ENCODE peak calls at places on chromosomes 11 and 22, in five cellular contexts. One of them, this sample, is unnamed.

GRCh38 chr22:41070665-41071331 is 21.6 kb upstream of the EP300 start:
- DNase-seq in HepG2: no peak
- DNase-seq in H1: no peak
- DNase-seq in K562: no peak
- DNase-seq in GM12878: no peak
- DNase-seq in this sample: no peak

GRCh38 chr22:30985561-30986208 is 16.6 kb downstream of the TUG1 start:
- DNase-seq in HepG2: peak; percentile 60
- DNase-seq in H1: no peak
- DNase-seq in K562: no peak
- DNase-seq in GM12878: no peak
- DNase-seq in this sample: no peak

GRCh38 chr11:70111269-70112016 is 33.3 kb downstream of the ANO1 start:
- DNase-seq in HepG2: peak; percentile 5
- DNase-seq in H1: no peak
- DNase-seq in K562: peak; percentile 83
- DNase-seq in GM12878: no peak
- DNase-seq in this sample: no peak

GRCh38 chr11:36411202-36411640 is 98.9 kb downstream of the TRAF6 start:
- DNase-seq in HepG2: no peak
- DNase-seq in H1: no peak
- DNase-seq in K562: no peak
- DNase-seq in GM12878: peak; percentile 31
- DNase-seq in this sample: no peak

GRCh38 chr22:47127441-47127871 is 365.0 kb downstream of the TBC1D22A start:
- DNase-seq in HepG2: no peak
- DNase-seq in H1: no peak
- DNase-seq in K562: no peak
- DNase-seq in GM12878: no peak
- DNase-seq in this sample: no peak

GRCh38 chr11:62546937-62547625 is 475 bp upstream of the AHNAK start:
- DNase-seq in HepG2: no peak
- DNase-seq in H1: no peak
- DNase-seq in K562: no peak
- DNase-seq in GM12878: no peak
- DNase-seq in this sample: no peak

GRCh38 chr11:16788141-16789060 is 50.0 kb downstream of the C11orf58 start:
- DNase-seq in HepG2: peak; percentile 49
- DNase-seq in H1: peak; percentile 70
- DNase-seq in K562: peak; percentile 82
- DNase-seq in GM12878: no peak
- DNase-seq in this sample: peak; percentile 75

GRCh38 chr22:46025973-46026906 is 49.3 kb upstream of the WNT7B start:
- DNase-seq in HepG2: no peak
- DNase-seq in H1: no peak
- DNase-seq in K562: no peak
- DNase-seq in GM12878: no peak
- DNase-seq in this sample: no peak

GRCh38 chr22:26021516-26021915 is 147.7 kb upstream of the SEZ6L start:
- DNase-seq in HepG2: no peak
- DNase-seq in H1: no peak
- DNase-seq in K562: no peak
- DNase-seq in GM12878: no peak
- DNase-seq in this sample: no peak

GRCh38 chr11:126739499-126740145 is 260.9 kb downstream of the KIRREL3 start:
- DNase-seq in HepG2: no peak
- DNase-seq in H1: no peak
- DNase-seq in K562: no peak
- DNase-seq in GM12878: no peak
- DNase-seq in this sample: no peak

GRCh38 chr11:123434262-123434661 is 4.2 kb downstream of the GRAMD1B start:
- DNase-seq in HepG2: no peak
- DNase-seq in H1: no peak
- DNase-seq in K562: peak; percentile 44
- DNase-seq in GM12878: no peak
- DNase-seq in this sample: peak; percentile 43

GRCh38 chr11:84345597-84345996 is 1059.4 kb upstream of the CCDC90B start:
- DNase-seq in HepG2: no peak
- DNase-seq in H1: no peak
- DNase-seq in K562: no peak
- DNase-seq in GM12878: no peak
- DNase-seq in this sample: no peak

GRCh38 chr11:133291672-133292265 is 240.5 kb downstream of the OPCML start:
- DNase-seq in HepG2: no peak
- DNase-seq in H1: no peak
- DNase-seq in K562: no peak
- DNase-seq in GM12878: no peak
- DNase-seq in this sample: no peak

GRCh38 chr11:33893711-33894401 is 2.0 kb upstream of the LMO2 start:
- DNase-seq in HepG2: no peak
- DNase-seq in H1: no peak
- DNase-seq in K562: no peak
- DNase-seq in GM12878: peak; percentile 92
- DNase-seq in this sample: no peak

GRCh38 chr11:36601145-36601544 is 3.1 kb upstream of the RAG2 start:
- DNase-seq in HepG2: no peak
- DNase-seq in H1: no peak
- DNase-seq in K562: no peak
- DNase-seq in GM12878: no peak
- DNase-seq in this sample: no peak

GRCh38 chr11:62400760-62401159 is 18.1 kb upstream of the SCGB1A1 start:
- DNase-seq in HepG2: no peak
- DNase-seq in H1: no peak
- DNase-seq in K562: no peak
- DNase-seq in GM12878: no peak
- DNase-seq in this sample: no peak

GRCh38 chr11:86551286-86551685 is 121.1 kb downstream of the ME3 start:
- DNase-seq in HepG2: peak; percentile 53
- DNase-seq in H1: no peak
- DNase-seq in K562: no peak
- DNase-seq in GM12878: peak; percentile 1
- DNase-seq in this sample: no peak

GRCh38 chr11:2171531-2171930 is at the start of gene TH:
- DNase-seq in HepG2: no peak
- DNase-seq in H1: no peak
- DNase-seq in K562: no peak
- DNase-seq in GM12878: no peak
- DNase-seq in this sample: no peak

GRCh38 chr11:75896843-75897419 is 81.9 kb downstream of the UVRAG start:
- DNase-seq in HepG2: peak; percentile 35
- DNase-seq in H1: no peak
- DNase-seq in K562: peak; percentile 22
- DNase-seq in GM12878: no peak
- DNase-seq in this sample: peak; percentile 12

GRCh38 chr11:64314146-64314804 is 3.1 kb downstream of the TRMT112 start:
- DNase-seq in HepG2: no peak
- DNase-seq in H1: no peak
- DNase-seq in K562: no peak
- DNase-seq in GM12878: no peak
- DNase-seq in this sample: no peak

GRCh38 chr22:32123657-32124056 is 35.4 kb downstream of the C22orf42 start:
- DNase-seq in HepG2: no peak
- DNase-seq in H1: peak; percentile 7
- DNase-seq in K562: no peak
- DNase-seq in GM12878: no peak
- DNase-seq in this sample: no peak

GRCh38 chr11:70303070-70303469 is 32.6 kb downstream of the PPFIA1 start:
- DNase-seq in HepG2: no peak
- DNase-seq in H1: no peak
- DNase-seq in K562: no peak
- DNase-seq in GM12878: no peak
- DNase-seq in this sample: no peak

GRCh38 chr22:36417281-36417686 is 29.5 kb upstream of the MYH9 start:
- DNase-seq in HepG2: no peak
- DNase-seq in H1: no peak
- DNase-seq in K562: no peak
- DNase-seq in GM12878: no peak
- DNase-seq in this sample: no peak

GRCh38 chr11:18778468-18778867 is 13.1 kb downstream of the PTPN5 start:
- DNase-seq in HepG2: no peak
- DNase-seq in H1: no peak
- DNase-seq in K562: no peak
- DNase-seq in GM12878: no peak
- DNase-seq in this sample: no peak

GRCh38 chr22:21026783-21027692 is 5.3 kb downstream of the SLC7A4 start:
- DNase-seq in HepG2: no peak
- DNase-seq in H1: no peak
- DNase-seq in K562: peak; percentile 64
- DNase-seq in GM12878: no peak
- DNase-seq in this sample: no peak

GRCh38 chr11:130465259-130465658 is 16.8 kb downstream of the ADAMTS15 start:
- DNase-seq in HepG2: no peak
- DNase-seq in H1: no peak
- DNase-seq in K562: no peak
- DNase-seq in GM12878: no peak
- DNase-seq in this sample: no peak

GRCh38 chr11:57588038-57588710 is 9.3 kb upstream of the SERPING1 start:
- DNase-seq in HepG2: no peak
- DNase-seq in H1: no peak
- DNase-seq in K562: no peak
- DNase-seq in GM12878: no peak
- DNase-seq in this sample: no peak

GRCh38 chr11:69287968-69288882 is 5.7 kb upstream of the MYEOV start:
- DNase-seq in HepG2: peak; percentile 62
- DNase-seq in H1: no peak
- DNase-seq in K562: peak; percentile 58
- DNase-seq in GM12878: no peak
- DNase-seq in this sample: no peak

GRCh38 chr11:68343761-68344256 is 31.4 kb downstream of the LRP5 start:
- DNase-seq in HepG2: peak; percentile 68
- DNase-seq in H1: no peak
- DNase-seq in K562: peak; percentile 52
- DNase-seq in GM12878: no peak
- DNase-seq in this sample: no peak

GRCh38 chr22:45648320-45649070 is 23.1 kb upstream of the ATXN10 start:
- DNase-seq in HepG2: no peak
- DNase-seq in H1: no peak
- DNase-seq in K562: no peak
- DNase-seq in GM12878: no peak
- DNase-seq in this sample: no peak

GRCh38 chr11:71543866-71544265 is 4.4 kb upstream of the KRTAP5-9 start:
- DNase-seq in HepG2: no peak
- DNase-seq in H1: no peak
- DNase-seq in K562: no peak
- DNase-seq in GM12878: no peak
- DNase-seq in this sample: no peak
- TF ChIP-seq SRF in HepG2: no peak
- TF ChIP-seq SRF in H1: no peak
- TF ChIP-seq SRF in K562: no peak
- TF ChIP-seq SRF in GM12878: no peak
- TF ChIP-seq SRF in this sample: no peak

GRCh38 chr11:119108151-119108856 is 1.2 kb downstream of the C2CD2L start:
- DNase-seq in HepG2: peak; percentile 73
- DNase-seq in H1: no peak
- DNase-seq in K562: peak; percentile 56
- DNase-seq in GM12878: no peak
- DNase-seq in this sample: no peak

GRCh38 chr11:119110439-119110838 is 3.3 kb downstream of the C2CD2L start:
- DNase-seq in HepG2: no peak
- DNase-seq in H1: no peak
- DNase-seq in K562: no peak
- DNase-seq in GM12878: no peak
- DNase-seq in this sample: no peak

GRCh38 chr11:119109843-119110242 is 2.7 kb downstream of the C2CD2L start:
- DNase-seq in HepG2: no peak
- DNase-seq in H1: no peak
- DNase-seq in K562: no peak
- DNase-seq in GM12878: no peak
- DNase-seq in this sample: no peak

GRCh38 chr11:119107538-119108150 is 500 bp downstream of the C2CD2L start:
- DNase-seq in HepG2: no peak
- DNase-seq in H1: no peak
- DNase-seq in K562: peak; percentile 16
- DNase-seq in GM12878: no peak
- DNase-seq in this sample: no peak

GRCh38 chr11:119108857-119109221 is 1.7 kb downstream of the C2CD2L start:
- DNase-seq in HepG2: peak; percentile 61
- DNase-seq in H1: no peak
- DNase-seq in K562: no peak
- DNase-seq in GM12878: no peak
- DNase-seq in this sample: no peak
- H3K4me3 ChIP-seq in HepG2: peak overlapping the region; percentile 85
- H3K4me3 ChIP-seq in H1: no peak overlapping the region
- H3K4me3 ChIP-seq in K562: peak overlapping the region; percentile 94
- H3K4me3 ChIP-seq in GM12878: peak overlapping the region; percentile 96
- H3K4me3 ChIP-seq in this sample: peak overlapping the region; percentile 85

GRCh38 chr11:67262731-67263675 is 3.3 kb upstream of the GRK2 start:
- DNase-seq in HepG2: peak; percentile 68
- DNase-seq in H1: no peak
- DNase-seq in K562: peak; percentile 81
- DNase-seq in GM12878: no peak
- DNase-seq in this sample: peak; percentile 39
- TF ChIP-seq SRF in HepG2: no peak
- TF ChIP-seq SRF in H1: no peak
- TF ChIP-seq SRF in K562: no peak
- TF ChIP-seq SRF in GM12878: no peak
- TF ChIP-seq SRF in this sample: no peak

GRCh38 chr11:95279921-95280861 is 49.2 kb upstream of the SESN3 start:
- DNase-seq in HepG2: no peak
- DNase-seq in H1: peak; percentile 43
- DNase-seq in K562: no peak
- DNase-seq in GM12878: no peak
- DNase-seq in this sample: no peak
- H3K4me3 ChIP-seq in HepG2: no peak overlapping the region
- H3K4me3 ChIP-seq in H1: no peak overlapping the region
- H3K4me3 ChIP-seq in K562: no peak overlapping the region
- H3K4me3 ChIP-seq in GM12878: no peak overlapping the region
- H3K4me3 ChIP-seq in this sample: no peak overlapping the region